ENCODE peak calls at places on chromosomes 1 and 21, in eight cellular contexts. S, B, A, E, G, V, H and R are unnamed samples. For H3K9me3, the result is how much of the 10 kb centered on the place peaks cover.

GRCh38 chr1:45617618-45618017 is 6.2 kb downstream of the CCDC17 start:
- DNase-seq in S (no peak), B (no peak), A (no peak), E (peak), G (no peak), V (no peak), H (no peak), R (no peak)

GRCh38 chr1:14777516-14778506 is 179.3 kb downstream of the KAZN start:
- DNase-seq in S (no peak), B (no peak), A (no peak), E (no peak), G (no peak), V (no peak), H (no peak), R (no peak)

GRCh38 chr1:196611873-196612272 is 3.6 kb upstream of the KCNT2 start:
- DNase-seq in S (no peak), B (no peak), A (no peak), E (no peak), G (no peak), V (no peak), H (no peak), R (no peak)

GRCh38 chr21:29523646-29524045 is 224.9 kb downstream of the BACH1 start:
- DNase-seq in S (no peak), B (no peak), A (no peak), E (no peak), G (no peak), V (peak), H (no peak), R (no peak)

GRCh38 chr1:84940481-84940880 is 47.5 kb upstream of the LPAR3 start:
- DNase-seq in S (no peak), B (no peak), A (no peak), E (no peak), G (no peak), V (no peak), H (no peak), R (no peak)

GRCh38 chr1:227761621-227762230 is 26.5 kb downstream of the SNAP47 start:
- DNase-seq in S (no peak), B (no peak), A (no peak), E (no peak), G (no peak), V (no peak), H (no peak), R (no peak)

GRCh38 chr1:87572008-87572407 is 243.3 kb downstream of the LMO4 start:
- DNase-seq in S (no peak), B (no peak), A (no peak), E (no peak), G (no peak), V (no peak), H (no peak), R (no peak)

GRCh38 chr21:45540601-45540970 is 1.7 kb downstream of the SLC19A1 start:
- DNase-seq in S (no peak), B (no peak), A (peak), E (no peak), G (no peak), V (no peak), H (peak), R (no peak)

GRCh38 chr21:34882719-34883131 is 166.4 kb downstream of the RUNX1 start:
- DNase-seq in S (no peak), B (no peak), A (no peak), E (no peak), G (no peak), V (no peak), H (no peak), R (no peak)

GRCh38 chr1:153364766-153365678 is 7.4 kb downstream of the S100A9 start:
- DNase-seq in S (no peak), B (no peak), A (no peak), E (no peak), G (no peak), V (peak), H (no peak), R (no peak)

GRCh38 chr1:240691521-240692338 is 79.8 kb upstream of the GREM2 start:
- DNase-seq in S (no peak), B (no peak), A (peak), E (peak), G (peak), V (no peak), H (no peak), R (peak)

GRCh38 chr1:43063394-43064219 is 104.9 kb upstream of the SLC2A1 start:
- DNase-seq in S (no peak), B (no peak), A (no peak), E (no peak), G (peak), V (no peak), H (no peak), R (no peak)

GRCh38 chr21:29943885-29944284 is 4.1 kb upstream of the GRIK1 start:
- DNase-seq in S (no peak), B (no peak), A (no peak), E (no peak), G (no peak), V (no peak), H (no peak), R (no peak)

GRCh38 chr1:228379165-228379460 is 27.5 kb downstream of the TRIM11 start:
- DNase-seq in S (no peak), B (no peak), A (peak), E (no peak), G (peak), V (no peak), H (peak), R (peak)

DNA sequence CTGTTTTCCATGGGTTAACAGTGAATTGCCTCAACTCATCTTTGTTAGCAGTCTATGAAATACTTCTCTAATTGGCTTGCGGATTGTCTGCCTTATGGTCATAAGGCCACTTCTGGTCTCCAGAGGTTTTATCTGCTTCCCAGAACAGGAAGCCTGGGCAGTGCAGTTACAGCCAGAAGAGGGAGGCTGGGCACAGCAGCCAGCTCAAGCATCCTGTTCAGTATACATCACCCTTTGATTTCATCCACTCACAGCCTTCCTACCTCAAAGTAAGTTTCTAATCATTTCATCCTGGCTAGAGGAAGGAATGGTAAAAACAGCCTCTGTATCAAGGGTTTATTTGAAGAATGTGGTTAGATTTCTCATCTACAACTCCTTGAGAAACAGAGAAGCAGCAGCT is 311.5 kb upstream of the DEPDC1 start:
- DNase-seq in S (no peak), B (no peak), A (peak), E (no peak), G (peak), V (no peak), H (no peak), R (no peak)
- H3K9me3 ChIP-seq in S (under half), B (under half), A (under half), E (under half), G (under half), V (under half), H (under half), R (under half)

DNA sequence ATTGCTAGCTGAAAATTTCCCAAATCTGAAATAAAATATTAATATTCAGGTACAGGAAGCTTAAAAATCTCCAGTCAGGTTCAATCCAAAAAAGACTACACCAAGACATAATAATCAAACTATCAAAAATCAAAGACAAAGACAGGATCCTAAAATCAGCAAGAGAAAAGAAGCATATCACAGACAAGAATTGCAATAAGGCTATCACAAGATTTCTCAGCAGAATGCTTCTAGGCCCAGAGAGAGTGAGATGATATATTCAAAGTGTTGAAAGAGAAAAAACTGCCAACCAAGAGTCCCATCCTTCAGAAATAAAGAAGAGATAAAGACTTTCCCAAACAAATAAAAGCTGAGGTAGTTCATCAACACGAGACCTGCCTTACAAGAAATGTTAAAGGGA is 5.0 kb upstream of the SELP start:
- DNase-seq in S (no peak), B (no peak), A (no peak), E (no peak), G (no peak), V (no peak), H (no peak), R (no peak)
- H3K9me3 ChIP-seq in S (under half), B (under half), A (under half), E (under half), G (under half), V (under half), H (under half), R (under half)

DNA sequence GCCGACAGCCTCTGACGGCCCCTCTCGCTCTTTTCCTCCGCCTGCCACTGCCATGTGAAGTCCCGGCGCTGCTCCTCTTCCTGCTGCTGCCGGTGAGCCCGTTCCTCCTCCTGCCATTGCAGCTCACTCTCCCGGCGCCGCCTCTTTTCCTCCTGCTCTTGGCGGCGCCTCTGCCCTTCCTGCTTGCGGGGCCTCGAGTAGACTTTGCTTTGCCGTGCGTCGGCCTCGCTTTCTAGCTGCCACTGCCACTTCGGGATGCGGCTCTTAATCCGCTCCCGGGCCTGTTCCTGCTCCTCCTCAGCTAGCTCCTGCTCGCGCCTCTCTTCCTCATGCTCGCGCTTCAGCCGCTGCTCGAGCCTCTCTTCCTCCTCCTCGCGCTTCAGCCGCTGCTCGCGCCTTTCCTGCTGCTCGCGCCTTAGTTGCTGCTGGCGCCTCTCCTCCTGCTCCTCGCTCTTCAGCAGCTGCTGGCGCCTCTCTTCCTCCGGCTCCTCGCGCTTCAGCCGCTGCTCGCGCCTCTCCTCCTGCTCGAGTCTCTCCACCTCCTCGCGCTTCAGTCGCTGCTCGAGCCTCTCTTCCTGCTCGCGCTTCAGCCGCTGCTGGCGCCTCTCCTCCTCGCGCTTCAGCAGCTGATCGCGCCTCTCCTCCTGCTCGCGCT is 4.3 kb downstream of the TCHH start:
- DNase-seq in S (no peak), B (no peak), A (peak), E (peak), G (no peak), V (no peak), H (peak), R (no peak)
- H3K9me3 ChIP-seq in S (under half), B (under half), A (under half), E (under half), G (under half), V (under half), H (under half), R (under half)

GRCh38 chr1:80021891-80022290 is 1015.4 kb upstream of the ADGRL4 start:
- DNase-seq in S (no peak), B (no peak), A (no peak), E (no peak), G (no peak), V (no peak), H (no peak), R (no peak)
- H3K9me3 ChIP-seq in S (under half), B (under half), A (under half), E (under half), G (under half), V (under half), H (under half), R (under half)

GRCh38 chr1:246989901-246990300 is 18.0 kb downstream of the ZNF695 start:
- DNase-seq in S (no peak), B (no peak), A (no peak), E (no peak), G (no peak), V (no peak), H (no peak), R (no peak)
- H3K9me3 ChIP-seq in S (under half), B (under half), A (under half), E (under half), G (under half), V (half or more), H (half or more), R (under half)

GRCh38 chr1:192238421-192238820 is 78.4 kb upstream of the RGS21 start:
- DNase-seq in S (no peak), B (no peak), A (no peak), E (no peak), G (no peak), V (no peak), H (no peak), R (no peak)

GRCh38 chr1:192243721-192244120 is 73.1 kb upstream of the RGS21 start:
- DNase-seq in S (no peak), B (no peak), A (no peak), E (peak), G (no peak), V (no peak), H (no peak), R (no peak)
- H3K9me3 ChIP-seq in S (under half), B (under half), A (under half), E (under half), G (under half), V (under half), H (under half), R (under half)

GRCh38 chr1:160676869-160677597 is 30.2 kb upstream of the SLAMF1 start:
- DNase-seq in S (no peak), B (no peak), A (no peak), E (no peak), G (no peak), V (no peak), H (no peak), R (no peak)
- H3K9me3 ChIP-seq in S (under half), B (under half), A (under half), E (under half), G (under half), V (under half), H (under half), R (under half)